ENCODE peak calls at places on chromosome 6, in nine cellular contexts. W, O, C, V, P, N, Z, X and K are unnamed samples.

GRCh38 chr6:15763827-15764226 is 101.0 kb upstream of the DTNBP1 start:
- DNase-seq in W (no peak), O (peak), C (no peak), V (peak), P (peak), N (no peak), Z (no peak), X (no peak), K (peak)

GRCh38 chr6:113856011-113856551 is 1.1 kb upstream of the MARCKS start:
- DNase-seq in W (peak), O (no peak), C (no peak), V (peak), P (peak), N (peak), Z (no peak), X (peak), K (no peak)

GRCh38 chr6:27825025-27825823 is 87.0 kb downstream of the OR2B2 start:
- DNase-seq in W (no peak), O (no peak), C (no peak), V (no peak), P (no peak), N (no peak), Z (no peak), X (no peak), K (no peak)

GRCh38 chr6:31961616-31962015 is 2.6 kb downstream of the SKIC2 start:
- DNase-seq in W (no peak), O (no peak), C (no peak), V (no peak), P (no peak), N (no peak), Z (no peak), X (no peak), K (no peak)

GRCh38 chr6:44480097-44480539 is 92.6 kb downstream of the CDC5L start:
- DNase-seq in W (no peak), O (no peak), C (no peak), V (no peak), P (no peak), N (no peak), Z (no peak), X (no peak), K (no peak)

GRCh38 chr6:144156991-144157390 is 6.7 kb downstream of the STX11 start:
- DNase-seq in W (no peak), O (no peak), C (no peak), V (no peak), P (no peak), N (no peak), Z (no peak), X (no peak), K (no peak)

GRCh38 chr6:24659547-24659946 is 7.2 kb downstream of the TDP2 start:
- DNase-seq in W (no peak), O (no peak), C (no peak), V (no peak), P (no peak), N (no peak), Z (no peak), X (no peak), K (no peak)

GRCh38 chr6:41470341-41471063 is 75.7 kb upstream of the FOXP4 start:
- DNase-seq in W (no peak), O (no peak), C (no peak), V (no peak), P (peak), N (no peak), Z (peak), X (peak), K (no peak)

GRCh38 chr6:56555438-56555872 is 87.2 kb downstream of the DST start:
- DNase-seq in W (peak), O (no peak), C (no peak), V (no peak), P (peak), N (no peak), Z (no peak), X (no peak), K (no peak)

GRCh38 chr6:123383718-123384117 is 253.0 kb downstream of the TRDN start:
- DNase-seq in W (no peak), O (no peak), C (no peak), V (no peak), P (no peak), N (no peak), Z (no peak), X (no peak), K (no peak)

GRCh38 chr6:13360671-13361540 is 32.6 kb upstream of the TBC1D7 start:
- DNase-seq in W (no peak), O (no peak), C (no peak), V (no peak), P (no peak), N (no peak), Z (no peak), X (no peak), K (no peak)

GRCh38 chr6:113936093-113936934 is 34.6 kb downstream of the HDAC2 start:
- DNase-seq in W (peak), O (peak), C (no peak), V (peak), P (peak), N (peak), Z (peak), X (no peak), K (no peak)

GRCh38 chr6:1640476-1640875 is 30.8 kb downstream of the FOXC1 start:
- DNase-seq in W (no peak), O (no peak), C (no peak), V (no peak), P (no peak), N (no peak), Z (no peak), X (no peak), K (no peak)

GRCh38 chr6:152089992-152090391 is 282.5 kb downstream of the ESR1 start:
- DNase-seq in W (no peak), O (no peak), C (no peak), V (no peak), P (peak), N (no peak), Z (peak), X (no peak), K (no peak)

GRCh38 chr6:134539865-134540323 is 222.0 kb upstream of the SGK1 start:
- DNase-seq in W (peak), O (no peak), C (no peak), V (no peak), P (no peak), N (no peak), Z (no peak), X (no peak), K (no peak)

GRCh38 chr6:159931112-159931511 is 37.8 kb upstream of the IGF2R start:
- DNase-seq in W (no peak), O (no peak), C (peak), V (no peak), P (no peak), N (no peak), Z (no peak), X (no peak), K (no peak)

GRCh38 chr6:89310929-89311328 is 4.2 kb downstream of the GABRR2 start:
- DNase-seq in W (peak), O (no peak), C (no peak), V (no peak), P (no peak), N (no peak), Z (no peak), X (no peak), K (no peak)

GRCh38 chr6:12039540-12040459 is 27.7 kb downstream of the HIVEP1 start:
- DNase-seq in W (no peak), O (no peak), C (no peak), V (no peak), P (no peak), N (no peak), Z (no peak), X (no peak), K (no peak)
- TF ChIP-seq CTCF in W (no peak), O (peak), C (peak), V (no peak), P (no peak), N (no peak), Z (no peak), X (peak), K (no peak)

GRCh38 chr6:87656857-87657256 is 45.2 kb downstream of the AKIRIN2 start:
- DNase-seq in W (no peak), O (no peak), C (no peak), V (no peak), P (no peak), N (no peak), Z (no peak), X (no peak), K (no peak)
- TF ChIP-seq CTCF in W (no peak), O (no peak), C (no peak), V (no peak), P (no peak), N (no peak), Z (no peak), X (no peak), K (no peak)

DNA sequence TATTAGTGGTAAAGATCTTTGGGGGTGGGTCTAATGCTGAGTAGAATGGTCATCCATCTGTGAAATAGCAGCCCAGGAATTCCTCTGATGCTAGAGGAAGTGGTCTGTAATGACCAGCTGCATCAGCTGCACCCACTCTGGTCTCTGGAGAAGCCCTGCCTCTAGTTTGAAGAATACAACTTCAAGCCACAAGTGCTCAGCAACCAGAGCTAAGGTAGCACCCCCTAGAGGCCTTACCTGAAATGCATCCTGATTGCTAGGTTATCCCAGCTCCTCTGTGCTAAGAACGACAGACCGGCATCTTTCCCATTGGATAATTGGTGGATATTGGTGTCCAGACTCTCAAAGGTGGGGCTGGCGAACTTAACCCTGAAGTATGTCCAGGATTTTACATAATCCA is 58.2 kb downstream of the DNAH8 start:
- DNase-seq in W (peak), O (no peak), C (no peak), V (peak), P (no peak), N (peak), Z (no peak), X (no peak), K (no peak)
- TF ChIP-seq CTCF in W (peak), O (peak), C (peak), V (peak), P (peak), N (peak), Z (no peak), X (no peak), K (peak)

GRCh38 chr6:36371231-36371630 is 16.2 kb downstream of the ETV7 start:
- DNase-seq in W (no peak), O (no peak), C (no peak), V (no peak), P (no peak), N (no peak), Z (no peak), X (no peak), K (no peak)
- TF ChIP-seq CTCF in W (no peak), O (no peak), C (no peak), V (no peak), P (no peak), N (no peak), Z (no peak), X (no peak), K (no peak)

GRCh38 chr6:29708432-29709177 is 14.6 kb upstream of the HLA-F start:
- DNase-seq in W (no peak), O (no peak), C (no peak), V (no peak), P (no peak), N (no peak), Z (no peak), X (no peak), K (no peak)

GRCh38 chr6:29705389-29706231 is 17.6 kb upstream of the HLA-F start:
- DNase-seq in W (peak), O (no peak), C (no peak), V (peak), P (no peak), N (no peak), Z (no peak), X (no peak), K (no peak)

DNA sequence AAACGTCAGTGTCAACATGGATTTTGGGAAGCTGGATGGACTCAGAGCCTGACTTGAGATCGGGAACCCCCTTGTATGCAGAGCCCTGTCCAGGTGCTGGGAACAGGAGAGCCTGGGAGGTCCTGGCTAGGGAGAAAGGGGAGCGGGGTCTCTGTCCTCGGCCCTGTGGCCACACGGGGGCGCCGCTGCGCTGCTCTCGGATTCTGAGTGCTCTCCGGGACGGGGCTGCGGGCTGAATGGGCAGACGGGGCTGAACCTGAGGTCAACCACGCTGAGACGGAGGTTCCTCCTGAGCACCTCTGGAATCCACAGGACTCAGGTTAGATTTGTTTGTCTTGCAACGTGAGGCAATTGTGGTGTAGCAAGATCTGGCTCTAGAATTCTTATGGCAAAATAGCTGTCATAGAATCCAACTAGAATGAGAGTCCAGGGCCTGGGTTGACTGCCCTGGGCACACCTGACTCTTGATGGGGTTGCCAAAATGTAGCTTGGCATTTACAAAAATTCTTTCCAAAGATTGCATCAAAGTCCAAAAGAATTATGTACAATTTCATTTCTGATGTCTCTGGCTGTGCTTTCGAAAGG is 20.6 kb upstream of the HLA-F start:
- DNase-seq in W (peak), O (no peak), C (no peak), V (peak), P (peak), N (peak), Z (peak), X (peak), K (peak)
- TF ChIP-seq CTCF in W (peak), O (peak), C (peak), V (no peak), P (peak), N (peak), Z (peak), X (peak), K (peak)

DNA sequence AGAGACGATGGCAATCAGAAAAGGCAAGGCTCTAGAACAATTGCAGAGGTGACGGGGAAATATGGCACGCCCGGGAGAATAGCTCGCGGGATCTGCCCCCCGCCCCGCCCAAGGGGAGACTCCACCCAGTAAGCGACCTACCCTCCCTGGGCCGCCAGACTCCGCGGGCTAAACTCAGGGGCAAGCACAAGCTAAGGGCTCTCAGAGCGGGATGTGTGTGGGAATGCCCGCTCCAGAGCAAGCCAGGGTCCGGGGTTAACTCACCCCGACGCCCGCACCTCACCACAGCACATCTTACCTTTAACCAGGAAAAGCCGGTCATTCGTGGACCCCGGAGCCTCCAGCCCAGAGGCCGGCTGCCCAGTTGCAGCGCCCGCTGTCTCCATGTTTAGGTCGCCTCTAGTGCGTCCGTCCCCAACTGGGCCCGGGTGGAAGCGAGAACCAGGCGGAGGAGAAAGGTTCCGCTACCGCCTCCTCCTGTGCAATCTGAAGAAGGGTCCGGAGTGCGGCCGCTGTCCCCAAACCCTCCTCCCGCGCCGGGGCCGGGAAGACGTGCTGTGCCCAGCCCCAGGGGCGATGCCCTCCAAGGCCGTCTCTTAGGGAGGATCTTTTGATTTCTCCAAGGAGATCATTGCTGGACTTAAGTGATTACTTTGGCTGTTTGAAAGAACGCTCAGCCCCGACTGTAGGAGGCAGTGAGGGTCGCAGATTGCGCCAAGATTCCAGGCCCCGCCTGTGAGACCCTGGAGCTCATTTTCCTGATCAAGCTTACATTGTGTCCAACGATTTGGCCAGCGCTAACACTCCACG is at the start of gene TMEM242:
- DNase-seq in W (peak), O (peak), C (peak), V (peak), P (peak), N (peak), Z (peak), X (peak), K (no peak)
- TF ChIP-seq CTCF in W (peak), O (peak), C (peak), V (no peak), P (peak), N (no peak), Z (peak), X (peak), K (peak)

GRCh38 chr6:167588920-167589614 is 237.6 kb upstream of the AFDN start:
- DNase-seq in W (no peak), O (no peak), C (peak), V (peak), P (no peak), N (no peak), Z (no peak), X (peak), K (no peak)

GRCh38 chr6:167589615-167589940 is 237.1 kb upstream of the AFDN start:
- DNase-seq in W (no peak), O (no peak), C (peak), V (peak), P (no peak), N (no peak), Z (no peak), X (peak), K (no peak)

GRCh38 chr6:167590193-167590592 is 236.5 kb upstream of the AFDN start:
- DNase-seq in W (no peak), O (no peak), C (peak), V (peak), P (no peak), N (no peak), Z (no peak), X (peak), K (no peak)

GRCh38 chr6:167583412-167583811 is 243.3 kb upstream of the AFDN start:
- DNase-seq in W (no peak), O (no peak), C (no peak), V (no peak), P (no peak), N (no peak), Z (no peak), X (no peak), K (no peak)

GRCh38 chr6:167588181-167588919 is 238.4 kb upstream of the AFDN start:
- DNase-seq in W (no peak), O (no peak), C (peak), V (peak), P (peak), N (no peak), Z (no peak), X (peak), K (no peak)
- TF ChIP-seq CTCF in W (no peak), O (no peak), C (peak), V (no peak), P (peak), N (no peak), Z (no peak), X (no peak), K (no peak)

DNA sequence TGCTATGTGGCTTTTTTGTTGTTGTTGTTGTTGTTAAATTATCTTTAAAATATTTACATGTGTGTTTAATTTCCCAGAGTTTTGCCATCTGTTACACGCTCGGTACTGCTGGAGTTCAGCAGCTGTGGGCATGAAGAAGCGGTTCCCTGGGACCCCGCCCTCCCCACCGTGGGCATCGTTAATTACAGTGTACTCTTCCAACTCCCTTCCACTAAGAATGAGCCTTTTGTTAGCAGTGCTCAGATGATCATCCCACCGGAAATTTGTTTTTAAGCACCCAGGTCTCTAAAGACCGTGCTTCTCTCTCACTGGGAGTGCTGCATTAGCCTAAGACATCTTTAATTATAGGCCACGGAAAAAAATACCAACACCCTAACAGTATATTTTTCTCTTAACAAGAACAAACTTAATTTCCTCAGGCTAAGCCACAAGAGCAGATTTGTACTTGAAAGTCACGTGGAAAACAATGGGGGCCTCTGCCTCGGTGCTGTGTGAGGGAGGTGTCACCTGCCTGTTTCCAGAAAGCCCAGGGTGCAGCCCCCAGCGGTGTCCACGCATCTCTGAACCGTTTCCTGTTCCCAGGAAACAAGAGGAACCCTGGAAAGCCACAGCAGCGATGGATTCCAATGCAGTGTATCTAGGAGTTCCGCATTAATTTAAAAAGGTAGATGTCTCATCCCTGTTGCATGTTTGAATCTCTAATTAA is 113.3 kb upstream of the FRMD1 start:
- DNase-seq in W (no peak), O (no peak), C (peak), V (peak), P (no peak), N (no peak), Z (peak), X (peak), K (no peak)
- TF ChIP-seq CTCF in W (no peak), O (no peak), C (no peak), V (no peak), P (no peak), N (no peak), Z (no peak), X (no peak), K (no peak)